ENCODE peak calls at places on chromosomes 4 and X, in ten cellular contexts. W, C, Z, S, G, L, X, J, E and B are unnamed samples. For H3K9me3 and H3K4me1, the result is how much of the 10 kb centered on the place peaks cover.

GRCh38 chrX:41192880-41193279 is 107.6 kb downstream of the USP9X start:
- DNase-seq in W (no peak), C (no peak), Z (no peak), S (no peak), G (no peak), L (no peak), X (no peak), J (no peak), E (no peak), B (no peak)

GRCh38 chr4:6200011-6200921 is at the start of gene JAKMIP1:
- DNase-seq in W (peak), C (peak), Z (peak), S (peak), G (peak), L (no peak), X (no peak), J (peak), E (peak), B (peak)

GRCh38 chr4:5037553-5038551 is 13.4 kb upstream of the STK32B start:
- DNase-seq in W (no peak), C (peak), Z (no peak), S (peak), G (peak), L (no peak), X (no peak), J (no peak), E (no peak), B (no peak)

GRCh38 chrX:27675493-27675892 is 85.3 kb downstream of the DCAF8L2 start:
- DNase-seq in W (no peak), C (no peak), Z (no peak), S (peak), G (peak), L (no peak), X (no peak), J (no peak), E (no peak), B (no peak)

GRCh38 chrX:36908801-36909403 is 99.3 kb upstream of the FAM47C start:
- DNase-seq in W (no peak), C (peak), Z (no peak), S (peak), G (peak), L (no peak), X (no peak), J (no peak), E (no peak), B (no peak)

GRCh38 chr4:53653484-53654053 is 62.3 kb upstream of the LNX1 start:
- DNase-seq in W (no peak), C (no peak), Z (peak), S (no peak), G (no peak), L (no peak), X (no peak), J (peak), E (peak), B (no peak)

GRCh38 chrX:40099046-40099968 is 1.5 kb upstream of the BCOR start:
- DNase-seq in W (peak), C (peak), Z (no peak), S (no peak), G (no peak), L (peak), X (no peak), J (peak), E (no peak), B (peak)

GRCh38 chr4:125828316-125828715 is 513.6 kb downstream of the FAT4 start:
- DNase-seq in W (no peak), C (no peak), Z (no peak), S (no peak), G (no peak), L (no peak), X (no peak), J (no peak), E (no peak), B (no peak)

GRCh38 chrX:86016189-86016588 is 31.2 kb downstream of the CHM start:
- DNase-seq in W (no peak), C (no peak), Z (no peak), S (no peak), G (no peak), L (no peak), X (no peak), J (no peak), E (no peak), B (no peak)

GRCh38 chrX:45322382-45322781 is 121.7 kb upstream of the DIPK2B start:
- DNase-seq in W (no peak), C (peak), Z (peak), S (peak), G (peak), L (peak), X (peak), J (no peak), E (peak), B (no peak)

GRCh38 chrX:119763175-119763574 is 4.8 kb downstream of the SOWAHD start:
- DNase-seq in W (no peak), C (no peak), Z (no peak), S (no peak), G (peak), L (no peak), X (no peak), J (no peak), E (no peak), B (no peak)

GRCh38 chr4:25694466-25694865 is 38.8 kb downstream of the SLC34A2 start:
- DNase-seq in W (no peak), C (peak), Z (no peak), S (no peak), G (no peak), L (no peak), X (no peak), J (no peak), E (no peak), B (no peak)

GRCh38 chr4:184424993-184425758 is 49.2 kb downstream of the IRF2 start:
- DNase-seq in W (peak), C (no peak), Z (no peak), S (no peak), G (no peak), L (no peak), X (no peak), J (no peak), E (no peak), B (peak)

GRCh38 chrX:53714580-53715335 is 28.2 kb upstream of the HUWE1 start:
- DNase-seq in W (no peak), C (no peak), Z (peak), S (peak), G (peak), L (peak), X (no peak), J (no peak), E (peak), B (no peak)
- TF ChIP-seq CTCF in W (no peak), C (no peak), Z (no peak), S (peak), G (no peak), L (peak), X (no peak), J (no peak), E (no peak), B (no peak)

DNA sequence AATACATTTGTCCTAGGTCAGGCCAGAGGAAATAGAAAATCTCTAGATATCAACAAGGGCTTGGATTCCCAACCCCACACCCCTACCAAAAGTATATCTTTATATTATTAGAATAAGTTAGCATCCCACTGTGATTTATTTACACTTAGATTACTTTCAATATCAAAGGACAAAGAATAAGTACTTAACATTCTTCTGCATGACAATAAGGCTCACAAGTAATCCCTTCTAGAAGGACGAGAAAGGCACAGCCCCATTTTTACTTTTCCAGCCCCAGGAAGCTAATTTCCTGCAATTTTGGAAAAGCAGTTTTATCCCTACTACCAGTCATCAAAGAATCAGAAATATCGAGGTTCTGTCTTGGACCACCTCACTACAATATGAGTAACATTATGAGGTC is 14.1 kb upstream of the SLITRK2 start:
- DNase-seq in W (no peak), C (no peak), Z (no peak), S (no peak), G (no peak), L (no peak), X (no peak), J (no peak), E (no peak), B (no peak)
- H3K9me3 ChIP-seq in W (under half), C (under half), Z (under half), S (under half), G (under half), L (under half), X (under half), J (under half), E (under half), B (under half)

DNA sequence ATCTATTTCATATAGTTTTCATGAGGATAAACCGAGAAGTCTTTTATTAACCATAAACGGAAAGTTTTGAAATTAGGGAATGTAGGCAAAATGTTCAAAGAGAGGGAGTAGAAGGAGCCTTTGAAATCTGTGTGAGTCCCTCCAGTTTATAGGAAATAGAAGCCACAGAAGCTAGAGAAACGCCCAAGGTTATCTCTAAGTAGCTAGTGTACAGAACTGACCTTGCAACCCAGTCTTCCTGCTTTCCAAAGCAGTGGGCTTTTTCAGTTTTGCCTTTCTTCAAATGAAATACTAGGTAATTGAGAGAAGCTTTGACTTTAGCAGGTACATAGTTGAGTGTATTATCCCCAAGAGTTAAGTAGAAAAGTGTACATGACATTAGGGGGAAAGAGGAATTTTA is 39.4 kb downstream of the STIM2 start:
- DNase-seq in W (no peak), C (no peak), Z (no peak), S (no peak), G (no peak), L (no peak), X (no peak), J (no peak), E (no peak), B (no peak)
- H3K4me1 ChIP-seq in W (under half), C (under half), Z (under half), S (under half), G (under half), L (under half), X (under half), J (under half), E (under half), B (under half)

GRCh38 chr4:48908687-48909086 is 2.1 kb upstream of the OCIAD2 start:
- DNase-seq in W (no peak), C (no peak), Z (no peak), S (no peak), G (no peak), L (no peak), X (no peak), J (no peak), E (no peak), B (no peak)

GRCh38 chr4:48907706-48908477 is 1.3 kb upstream of the OCIAD2 start:
- DNase-seq in W (no peak), C (no peak), Z (no peak), S (peak), G (no peak), L (no peak), X (no peak), J (no peak), E (no peak), B (no peak)

GRCh38 chr4:48910511-48910910 is 3.9 kb upstream of the OCIAD2 start:
- DNase-seq in W (no peak), C (no peak), Z (no peak), S (no peak), G (no peak), L (no peak), X (no peak), J (no peak), E (no peak), B (no peak)

GRCh38 chr4:48912349-48912748 is 5.8 kb upstream of the OCIAD2 start:
- DNase-seq in W (no peak), C (no peak), Z (no peak), S (no peak), G (no peak), L (no peak), X (no peak), J (no peak), E (no peak), B (no peak)

DNA sequence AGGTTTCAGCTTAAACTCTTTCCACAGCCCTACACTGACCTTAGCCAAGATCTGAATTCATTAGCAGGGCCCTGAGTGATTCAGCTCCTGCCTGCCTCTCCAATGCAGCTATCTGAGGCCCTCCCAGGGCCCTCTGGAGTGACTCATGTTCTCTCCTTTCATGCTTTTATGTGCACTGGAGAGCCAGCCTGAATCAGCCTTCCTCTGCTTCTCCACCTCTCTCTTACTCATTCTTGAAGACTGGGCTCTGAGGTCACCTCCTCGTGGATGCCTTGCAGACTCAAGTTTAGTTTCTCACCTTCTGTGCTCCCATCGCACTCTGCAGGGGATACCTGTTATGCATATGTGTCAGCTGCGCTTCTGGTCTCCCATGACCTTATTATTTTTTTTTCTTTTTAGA is 3.1 kb upstream of the OCIAD2 start:
- DNase-seq in W (no peak), C (peak), Z (peak), S (peak), G (peak), L (no peak), X (no peak), J (no peak), E (no peak), B (no peak)
- TF ChIP-seq CTCF in W (no peak), C (no peak), Z (no peak), S (no peak), G (no peak), L (no peak), X (no peak), J (no peak), E (no peak), B (no peak)

GRCh38 chr4:186244835-186245234 is 17.5 kb downstream of the KLKB1 start:
- DNase-seq in W (no peak), C (no peak), Z (no peak), S (no peak), G (no peak), L (no peak), X (no peak), J (no peak), E (no peak), B (no peak)

GRCh38 chr4:186248643-186249042 is 17.3 kb upstream of the F11 start:
- DNase-seq in W (no peak), C (no peak), Z (no peak), S (no peak), G (no peak), L (no peak), X (no peak), J (no peak), E (no peak), B (no peak)

GRCh38 chr4:186255122-186255521 is 10.9 kb upstream of the F11 start:
- DNase-seq in W (no peak), C (no peak), Z (no peak), S (no peak), G (no peak), L (no peak), X (no peak), J (no peak), E (no peak), B (no peak)

GRCh38 chr4:186249785-186250739 is 15.9 kb upstream of the F11 start:
- DNase-seq in W (no peak), C (no peak), Z (no peak), S (peak), G (peak), L (no peak), X (no peak), J (no peak), E (no peak), B (no peak)

GRCh38 chr4:186250740-186251124 is 15.3 kb upstream of the F11 start:
- DNase-seq in W (no peak), C (no peak), Z (no peak), S (no peak), G (no peak), L (no peak), X (no peak), J (no peak), E (no peak), B (no peak)
- H3K9me3 ChIP-seq in W (under half), C (under half), Z (under half), S (under half), G (under half), L (under half), X (under half), J (under half), E (under half), B (under half)

GRCh38 chrX:7156879-7157278 is 8.9 kb upstream of the PUDP start:
- DNase-seq in W (no peak), C (no peak), Z (no peak), S (no peak), G (no peak), L (no peak), X (no peak), J (no peak), E (no peak), B (no peak)
- H3K4me1 ChIP-seq in W (under half), C (under half), Z (under half), S (under half), G (under half), L (under half), X (under half), J (under half), E (under half), B (under half)

GRCh38 chr4:73662709-73663546 is 42.7 kb upstream of the RASSF6 start:
- DNase-seq in W (no peak), C (peak), Z (no peak), S (peak), G (peak), L (no peak), X (no peak), J (no peak), E (no peak), B (no peak)
- TF ChIP-seq CTCF in W (peak), C (peak), Z (no peak), S (peak), G (peak), L (peak), X (peak), J (peak), E (peak), B (peak)